ENCODE peak calls at places on chromosome 6, in nine cellular contexts. I, E, T, Z, B, L, C, K and O are unnamed samples.

GRCh38 chr6:105851181-105851580 is 235.0 kb upstream of the PRDM1 start:
- DNase-seq in I (no peak), T (no peak), Z (no peak), B (no peak), K (no peak), C (peak; percentile 20), E (no peak), L (no peak), O (no peak)

GRCh38 chr6:6007311-6008113 is 787 bp upstream of the NRN1 start:
- DNase-seq in Z (no peak), E (no peak), K (no peak), T (peak; percentile 68), L (peak; percentile 64), B (peak; percentile 28), I (peak; percentile 83), C (no peak), O (peak; percentile 54)

GRCh38 chr6:10521104-10521808 is at the start of gene GCNT2:
- DNase-seq in K (no peak), C (peak; percentile 46), T (no peak), B (no peak), I (no peak), Z (no peak), L (peak; percentile 63), E (no peak), O (no peak)

GRCh38 chr6:138372711-138373463 is 4.8 kb upstream of the SMIM28 start:
- DNase-seq in K (no peak), B (no peak), I (no peak), E (no peak), T (no peak), C (peak; percentile 27), Z (no peak), L (no peak), O (no peak)

GRCh38 chr6:155450194-155450593 is 5.4 kb downstream of the NOX3 start:
- DNase-seq in I (no peak), Z (no peak), T (no peak), L (no peak), C (no peak), K (no peak), E (no peak), B (no peak), O (no peak)

GRCh38 chr6:34580707-34581560 is 24.8 kb upstream of the SPDEF start:
- DNase-seq in Z (no peak), T (peak; percentile 64), E (no peak), K (peak; percentile 78), I (no peak), L (no peak), B (no peak), C (peak; percentile 22), O (no peak)

GRCh38 chr6:70411542-70411941 is 1.8 kb upstream of the FAM135A start:
- DNase-seq in C (no peak), E (no peak), B (no peak), I (no peak), Z (no peak), K (no peak), T (no peak), L (no peak), O (no peak)

GRCh38 chr6:85684125-85684808 is 41.6 kb upstream of the SYNCRIP start:
- DNase-seq in Z (no peak), T (no peak), E (no peak), I (no peak), K (no peak), C (no peak), L (no peak), B (no peak), O (no peak)

GRCh38 chr6:148516116-148517016 is 173.7 kb downstream of the SASH1 start:
- DNase-seq in I (no peak), L (no peak), T (no peak), B (no peak), E (no peak), K (no peak), C (no peak), Z (no peak), O (no peak)

GRCh38 chr6:5435449-5435848 is 174.1 kb downstream of the FARS2 start:
- DNase-seq in B (no peak), Z (no peak), E (no peak), K (no peak), I (no peak), C (peak; percentile 83), L (no peak), T (no peak), O (no peak)

GRCh38 chr6:15308445-15309213 is 62.8 kb downstream of the JARID2 start:
- DNase-seq in E (no peak), Z (no peak), C (peak; percentile 76), I (no peak), B (no peak), K (no peak), T (peak; percentile 52), L (no peak), O (no peak)

GRCh38 chr6:56374841-56375369 is 127.5 kb upstream of the COL21A1 start:
- DNase-seq in C (peak; percentile 65), I (no peak), B (no peak), E (no peak), Z (no peak), K (peak; percentile 46), T (no peak), L (no peak), O (no peak)

GRCh38 chr6:89605861-89606260 is 32.7 kb downstream of the LYRM2 start:
- DNase-seq in Z (no peak), E (no peak), C (no peak), L (no peak), B (no peak), K (no peak), T (no peak), I (no peak), O (no peak)

GRCh38 chr6:148535976-148536375 is 193.3 kb downstream of the SASH1 start:
- DNase-seq in L (no peak), I (no peak), B (no peak), K (no peak), C (peak; percentile 81), Z (no peak), E (no peak), T (no peak), O (no peak)

GRCh38 chr6:75748743-75749538 is at the start of gene MYO6:
- DNase-seq in T (peak; percentile 92), B (peak; percentile 82), C (peak; percentile 56), E (peak; percentile 74), L (peak; percentile 85), K (peak; percentile 77), Z (peak; percentile 88), I (peak; percentile 83), O (peak; percentile 73)

GRCh38 chr6:3825851-3826581 is 23.2 kb upstream of the FAM50B start:
- DNase-seq in T (peak; percentile 72), K (peak; percentile 84), L (no peak), Z (peak; percentile 82), C (peak; percentile 100), I (no peak), B (peak; percentile 86), E (peak; percentile 84), O (peak; percentile 61)

GRCh38 chr6:128047989-128048388 is 147.1 kb upstream of the THEMIS start:
- DNase-seq in B (no peak), Z (no peak), C (no peak), E (no peak), T (no peak), I (no peak), K (no peak), L (no peak), O (no peak)

GRCh38 chr6:158560787-158561246 is 926 bp downstream of the TMEM181 start:
- DNase-seq in T (peak; percentile 58), C (peak; percentile 30), Z (peak; percentile 49), K (no peak), E (no peak), I (no peak), B (no peak), L (peak; percentile 36), O (no peak)

GRCh38 chr6:15465212-15465611 is 197.6 kb downstream of the DTNBP1 start:
- DNase-seq in K (no peak), L (no peak), B (no peak), Z (no peak), C (no peak), T (no peak), E (no peak), I (no peak), O (no peak)

GRCh38 chr6:159654483-159655098 is 38.5 kb downstream of the SOD2 start:
- DNase-seq in L (peak; percentile 14), C (peak; percentile 55), I (peak; percentile 39), B (no peak), E (no peak), K (no peak), Z (no peak), T (peak; percentile 41), O (no peak)
- TF ChIP-seq CTCF in L (peak; percentile 66), C (peak; percentile 33), I (peak; percentile 37), B (peak; percentile 63), E (peak; percentile 72), K (peak; percentile 36), Z (peak; percentile 63), T (peak; percentile 78), O (peak; percentile 96)

GRCh38 chr6:44485601-44486000 is 98.1 kb downstream of the CDC5L start:
- DNase-seq in C (no peak), Z (no peak), K (no peak), T (no peak), E (no peak), L (no peak), B (no peak), I (no peak), O (no peak)
- TF ChIP-seq CTCF in C (no peak), Z (no peak), K (no peak), T (peak; percentile 13), E (no peak), L (no peak), B (no peak), I (no peak), O (no peak)

DNA sequence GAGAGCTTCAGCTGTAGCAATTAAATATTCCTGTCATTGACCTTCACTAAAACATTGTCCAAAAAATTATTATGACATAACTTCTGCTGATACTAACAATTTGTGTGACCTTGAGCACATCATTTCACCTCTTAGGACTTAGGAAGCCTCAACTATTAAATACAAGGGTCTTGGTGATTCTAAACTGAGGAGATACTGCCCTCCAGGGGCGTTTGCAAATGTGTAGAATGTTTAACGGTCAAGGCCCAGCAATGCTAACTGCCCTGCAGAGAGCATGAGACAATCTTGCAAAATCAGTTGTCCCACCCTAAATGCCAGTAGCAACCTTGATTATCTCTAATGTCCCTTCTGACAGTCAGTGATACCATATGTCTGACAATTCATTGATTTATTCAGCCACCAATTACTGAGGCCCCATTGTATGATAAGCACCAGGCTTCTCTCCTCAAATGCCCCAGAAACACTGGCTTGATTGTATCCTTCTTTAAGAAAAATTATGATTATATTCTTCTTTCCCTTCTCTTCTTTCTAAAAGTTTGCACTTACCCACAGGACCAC is 284.1 kb upstream of the PLN start:
- DNase-seq in E (peak; percentile 26), Z (no peak), I (no peak), C (peak; percentile 29), K (no peak), L (peak; percentile 32), T (peak; percentile 30), B (no peak), O (peak; percentile 46)
- TF ChIP-seq CTCF in E (peak; percentile 67), Z (peak; percentile 16), I (peak; percentile 31), C (peak; percentile 48), K (no peak), L (peak; percentile 51), T (peak; percentile 36), B (peak; percentile 65), O (no peak)

GRCh38 chr6:90859612-90860011 is 272.7 kb upstream of the MAP3K7 start:
- DNase-seq in I (no peak), B (no peak), E (no peak), C (no peak), T (peak; percentile 27), Z (no peak), L (no peak), K (no peak), O (no peak)
- TF ChIP-seq CTCF in I (no peak), B (no peak), E (no peak), C (no peak), T (no peak), Z (no peak), L (no peak), K (no peak), O (no peak)